ENCODE peak calls at places on chromosomes 1 and 21, in nine cellular contexts. S is upper lobe of right lung; L is SJSA1; B is suprapubic skin; P is GM23248; R is IMR-90; V is heart right ventricle; J is aorta; K is CD8-positive, alpha-beta memory T cell. G is an unnamed sample.

GRCh38 chr1:54952950-54953718 is 27.3 kb upstream of the TMEM61 start:
- DNase-seq in S (no peak), L (no peak), B (no peak), P (peak; percentile 43), R (peak; percentile 42), V (no peak), J (no peak), K (no peak), G (no peak)

GRCh38 chr1:2523891-2524609 is 2.3 kb downstream of the PANK4 start:
- DNase-seq in S (no peak), L (no peak), B (no peak), P (no peak), R (no peak), V (no peak), J (no peak), K (peak; percentile 41), G (no peak)

GRCh38 chr1:213244664-213245091 is 193.6 kb downstream of the RPS6KC1 start:
- DNase-seq in S (no peak), L (peak; percentile 33), B (no peak), P (peak; percentile 61), R (peak; percentile 65), V (peak; percentile 33), J (no peak), K (no peak), G (peak; percentile 48)

GRCh38 chr1:205477759-205478247 is 22.0 kb upstream of the BLACAT1 start:
- DNase-seq in S (peak; percentile 88), L (peak; percentile 44), B (no peak), P (peak; percentile 69), R (peak; percentile 33), V (peak; percentile 24), J (peak; percentile 87), K (no peak), G (peak; percentile 52)

GRCh38 chr1:84632975-84633427 is 57.3 kb downstream of the SSX2IP start:
- DNase-seq in S (no peak), L (peak; percentile 39), B (no peak), P (peak; percentile 84), R (peak; percentile 83), V (no peak), J (no peak), K (no peak), G (peak; percentile 94)

GRCh38 chr1:87325982-87326738 is 2.5 kb upstream of the LMO4 start:
- DNase-seq in S (no peak), L (peak; percentile 36), B (no peak), P (peak; percentile 56), R (peak; percentile 49), V (peak; percentile 63), J (no peak), K (no peak), G (peak; percentile 79)

GRCh38 chr21:34017127-34017961 is 56.0 kb upstream of the MRPS6 start:
- DNase-seq in S (no peak), L (no peak), B (no peak), P (no peak), R (no peak), V (no peak), J (no peak), K (no peak), G (no peak)

GRCh38 chr1:116144151-116144550 is 33.0 kb downstream of the MAB21L3 start:
- DNase-seq in S (no peak), L (no peak), B (no peak), P (no peak), R (no peak), V (no peak), J (no peak), K (no peak), G (no peak)

GRCh38 chr1:1347663-1348419 is 1.4 kb downstream of the DVL1 start:
- DNase-seq in S (peak; percentile 81), L (no peak), B (no peak), P (peak; percentile 66), R (peak; percentile 25), V (no peak), J (no peak), K (no peak), G (peak; percentile 81)

GRCh38 chr1:184222561-184223157 is 164.2 kb upstream of the C1orf21 start:
- DNase-seq in S (no peak), L (peak; percentile 56), B (no peak), P (peak; percentile 71), R (peak; percentile 55), V (peak; percentile 56), J (peak; percentile 74), K (peak; percentile 4), G (peak; percentile 54)

GRCh38 chr1:209577346-209577745 is 6.2 kb upstream of the CAMK1G start:
- DNase-seq in S (no peak), L (no peak), B (no peak), P (peak; percentile 40), R (peak; percentile 49), V (no peak), J (no peak), K (no peak), G (no peak)

GRCh38 chr21:39022901-39023693 is 160.2 kb downstream of the PSMG1 start:
- DNase-seq in S (peak; percentile 90), L (no peak), B (no peak), P (peak; percentile 21), R (peak; percentile 28), V (peak; percentile 82), J (peak; percentile 94), K (no peak), G (no peak)

GRCh38 chr1:179742717-179743678 is at the start of gene FAM163A:
- DNase-seq in S (no peak), L (no peak), B (no peak), P (no peak), R (no peak), V (no peak), J (no peak), K (no peak), G (peak; percentile 41)

GRCh38 chr1:45282346-45282745 is 44.3 kb upstream of the HPDL start:
- DNase-seq in S (no peak), L (no peak), B (no peak), P (no peak), R (peak; percentile 7), V (no peak), J (no peak), K (no peak), G (no peak)

GRCh38 chr1:22855668-22856606 is 116.7 kb downstream of the LACTBL1 start:
- DNase-seq in S (no peak), L (no peak), B (no peak), P (no peak), R (no peak), V (no peak), J (no peak), K (no peak), G (no peak)

GRCh38 chr1:206962269-206962668 is 8.0 kb downstream of the FCAMR start:
- DNase-seq in S (no peak), L (no peak), B (no peak), P (no peak), R (no peak), V (no peak), J (no peak), K (no peak), G (no peak)

GRCh38 chr1:185207178-185207577 is 50.2 kb downstream of the SWT1 start:
- DNase-seq in S (no peak), L (no peak), B (no peak), P (no peak), R (no peak), V (no peak), J (no peak), K (no peak), G (no peak)

GRCh38 chr1:200207711-200208126 is 180.2 kb downstream of the NR5A2 start:
- DNase-seq in S (no peak), L (no peak), B (no peak), P (peak; percentile 45), R (peak; percentile 76), V (no peak), J (no peak), K (no peak), G (no peak)

GRCh38 chr1:224922404-224923164 is 6.9 kb upstream of the DNAH14 start:
- DNase-seq in S (no peak), L (peak; percentile 41), B (no peak), P (peak; percentile 54), R (peak; percentile 39), V (no peak), J (no peak), K (no peak), G (peak; percentile 61)

GRCh38 chr1:41639332-41639936 is 155.0 kb upstream of the EDN2 start:
- DNase-seq in S (no peak), L (peak; percentile 33), B (no peak), P (peak; percentile 94), R (peak; percentile 90), V (no peak), J (no peak), K (no peak), G (no peak)

GRCh38 chr21:41425954-41426655 is at the start of gene MX1:
- DNase-seq in S (peak; percentile 94), L (peak; percentile 45), B (peak; percentile 79), P (peak; percentile 58), R (peak; percentile 10), V (peak; percentile 81), J (peak; percentile 95), K (peak; percentile 78), G (peak; percentile 93)

GRCh38 chr1:7207875-7208646 is 422.8 kb downstream of the CAMTA1 start:
- DNase-seq in S (no peak), L (no peak), B (no peak), P (peak; percentile 73), R (peak; percentile 73), V (peak; percentile 42), J (no peak), K (no peak), G (peak; percentile 30)

GRCh38 chr1:101996830-101997485 is at the start of gene OLFM3:
- DNase-seq in S (no peak), L (peak; percentile 3), B (no peak), P (peak; percentile 21), R (no peak), V (no peak), J (no peak), K (no peak), G (no peak)

GRCh38 chr1:65003316-65003664 is 36.9 kb upstream of the JAK1 start:
- DNase-seq in S (no peak), L (peak; percentile 21), B (no peak), P (no peak), R (no peak), V (no peak), J (no peak), K (no peak), G (no peak)
- H3K27ac ChIP-seq in S (peak overlapping the region; percentile 93), L (no peak overlapping the region), B (peak overlapping the region; percentile 98), P (peak overlapping the region; percentile 95), R (peak overlapping the region; percentile 82), V (peak overlapping the region; percentile 92), J (peak overlapping the region; percentile 75), K (no peak overlapping the region), G (peak overlapping the region; percentile 91)

GRCh38 chr1:94656982-94657381 is 115.4 kb upstream of the F3 start:
- DNase-seq in S (no peak), L (no peak), B (no peak), P (no peak), R (no peak), V (no peak), J (no peak), K (no peak), G (no peak)
- H3K4me1 ChIP-seq in S (peaks cover 6% of the 10 kb centered on the region), L (peaks cover 44% of the 10 kb centered on the region), B (no peaks in the 10 kb centered on the region), P (peaks cover 34% of the 10 kb centered on the region), R (peaks cover 22% of the 10 kb centered on the region), V (peaks cover 30% of the 10 kb centered on the region), J (peaks cover 9% of the 10 kb centered on the region), K (no peaks in the 10 kb centered on the region), G (no peaks in the 10 kb centered on the region)

GRCh38 chr1:15013767-15014166 is 139.8 kb upstream of the TMEM51 start:
- DNase-seq in S (no peak), L (no peak), B (no peak), P (no peak), R (no peak), V (no peak), J (no peak), K (no peak), G (no peak)
- H3K27me3 ChIP-seq in S (no peaks in the 10 kb centered on the region), L (no peaks in the 10 kb centered on the region), B (no peaks in the 10 kb centered on the region), P (no peaks in the 10 kb centered on the region), R (no peaks in the 10 kb centered on the region), V (no peaks in the 10 kb centered on the region), J (no peaks in the 10 kb centered on the region), K (no peaks in the 10 kb centered on the region), G (no peaks in the 10 kb centered on the region)

GRCh38 chr1:35558374-35559316 is 1.0 kb downstream of the NCDN start:
- DNase-seq in S (no peak), L (peak; percentile 36), B (no peak), P (peak; percentile 57), R (no peak), V (no peak), J (peak; percentile 71), K (no peak), G (no peak)
- H3K27ac ChIP-seq in S (peak overlapping the region; percentile 96), L (no peak overlapping the region), B (peak overlapping the region; percentile 91), P (peak overlapping the region; percentile 70), R (no peak overlapping the region), V (peak overlapping the region; percentile 99), J (peak overlapping the region; percentile 1), K (peak overlapping the region; percentile 83), G (peak overlapping the region; percentile 98)

G was measured in small intestine.